ENCODE peak calls at places on chromosomes 12 and 14, in six cellular contexts. R is fibroblast of lung, Y is dorsolateral prefrontal cortex, X is heart left ventricle, G is pancreas, J is IMR-90. E is an unnamed sample. For H3K27me3, the result is how much of the 10 kb centered on the place peaks cover.

GRCh38 chr12:93879476-93880376 is 202.6 kb downstream of the CRADD start:
- DNase-seq in R (peak), Y (no peak), X (no peak), G (no peak), J (peak), E (no peak)

GRCh38 chr12:59085680-59086079 is 165.4 kb upstream of the LRIG3 start:
- DNase-seq in R (peak), Y (no peak), X (no peak), G (no peak), J (no peak), E (no peak)

GRCh38 chr12:99978152-99978551 is 6.6 kb downstream of the ANKS1B start:
- DNase-seq in R (no peak), Y (no peak), X (no peak), G (no peak), J (no peak), E (no peak)

GRCh38 chr14:55366271-55366670 is 45.4 kb downstream of the ATG14 start:
- DNase-seq in R (peak), Y (no peak), X (no peak), G (no peak), J (peak), E (no peak)

GRCh38 chr12:1367731-1368285 is 226.6 kb downstream of the FBXL14 start:
- DNase-seq in R (peak), Y (no peak), X (no peak), G (no peak), J (no peak), E (no peak)

GRCh38 chr12:34599530-34600513 is 577.5 kb downstream of the ALG10 start:
- DNase-seq in R (no peak), Y (no peak), X (no peak), G (no peak), J (no peak), E (peak)

GRCh38 chr14:50397461-50398196 is 948 bp upstream of the CDKL1 start:
- DNase-seq in R (no peak), Y (peak), X (peak), G (peak), J (no peak), E (no peak)

GRCh38 chr12:11812558-11813421 is 163.3 kb downstream of the ETV6 start:
- DNase-seq in R (peak), Y (peak), X (peak), G (no peak), J (peak), E (no peak)

GRCh38 chr14:23481362-23481970 is 12.0 kb downstream of the NGDN start:
- DNase-seq in R (peak), Y (no peak), X (no peak), G (no peak), J (peak), E (no peak)

GRCh38 chr12:13135336-13136178 is 32.1 kb upstream of the GSG1 start:
- DNase-seq in R (peak), Y (peak), X (no peak), G (peak), J (peak), E (no peak)

GRCh38 chr12:52120951-52121847 is 41.7 kb downstream of the SMIM41 start:
- DNase-seq in R (peak), Y (peak), X (no peak), G (no peak), J (peak), E (no peak)

GRCh38 chr12:117582135-117582784 is 220.8 kb upstream of the NOS1 start:
- DNase-seq in R (no peak), Y (no peak), X (no peak), G (no peak), J (no peak), E (no peak)

DNA sequence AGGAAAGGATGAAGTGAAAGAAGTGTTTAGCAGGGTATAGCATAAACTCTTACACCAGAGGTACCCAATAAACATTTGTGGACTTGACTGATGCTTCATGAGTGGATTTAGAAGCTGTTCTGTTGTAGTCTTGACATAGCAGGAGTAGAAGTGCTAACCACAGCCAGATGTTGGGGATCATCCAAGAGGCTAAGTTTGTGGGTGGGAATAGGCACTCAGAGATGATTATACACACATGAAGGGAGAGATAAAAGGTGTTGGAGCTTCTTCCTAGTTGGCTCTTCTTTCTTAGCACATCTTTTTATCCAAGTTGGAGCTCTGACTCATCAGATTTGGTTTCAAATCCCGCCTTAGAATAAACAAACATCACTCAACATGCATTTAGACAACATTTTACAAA is 166.7 kb upstream of the E2F7 start:
- DNase-seq in R (peak), Y (no peak), X (no peak), G (no peak), J (peak), E (no peak)
- H3K27ac ChIP-seq in R (peak), Y (no peak), X (no peak), G (no peak), J (no peak), E (no peak)

DNA sequence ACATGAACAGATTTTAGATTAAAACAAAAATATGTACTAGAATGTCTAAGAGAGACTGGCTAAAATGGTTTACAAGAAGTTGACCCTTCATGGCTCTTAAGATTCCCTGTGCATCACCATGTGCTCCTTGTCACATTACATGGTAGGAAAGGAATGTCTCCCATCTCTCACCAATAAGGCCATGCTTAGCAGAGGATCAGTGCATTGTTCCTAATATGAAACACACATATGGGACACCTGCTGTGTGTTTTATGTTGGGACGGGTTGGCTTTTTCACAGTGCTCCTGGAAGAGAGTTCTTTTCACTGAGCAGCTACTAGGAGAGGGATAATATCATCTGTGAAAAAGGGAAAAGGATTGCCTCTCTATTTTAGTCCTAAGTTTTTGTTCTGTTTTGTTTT is 9.6 kb downstream of the PFKM start:
- DNase-seq in R (no peak), Y (no peak), X (no peak), G (no peak), J (peak), E (no peak)
- TF ChIP-seq CTCF in R (no peak), Y (no peak), X (no peak), G (no peak), J (no peak), E (no peak)

DNA sequence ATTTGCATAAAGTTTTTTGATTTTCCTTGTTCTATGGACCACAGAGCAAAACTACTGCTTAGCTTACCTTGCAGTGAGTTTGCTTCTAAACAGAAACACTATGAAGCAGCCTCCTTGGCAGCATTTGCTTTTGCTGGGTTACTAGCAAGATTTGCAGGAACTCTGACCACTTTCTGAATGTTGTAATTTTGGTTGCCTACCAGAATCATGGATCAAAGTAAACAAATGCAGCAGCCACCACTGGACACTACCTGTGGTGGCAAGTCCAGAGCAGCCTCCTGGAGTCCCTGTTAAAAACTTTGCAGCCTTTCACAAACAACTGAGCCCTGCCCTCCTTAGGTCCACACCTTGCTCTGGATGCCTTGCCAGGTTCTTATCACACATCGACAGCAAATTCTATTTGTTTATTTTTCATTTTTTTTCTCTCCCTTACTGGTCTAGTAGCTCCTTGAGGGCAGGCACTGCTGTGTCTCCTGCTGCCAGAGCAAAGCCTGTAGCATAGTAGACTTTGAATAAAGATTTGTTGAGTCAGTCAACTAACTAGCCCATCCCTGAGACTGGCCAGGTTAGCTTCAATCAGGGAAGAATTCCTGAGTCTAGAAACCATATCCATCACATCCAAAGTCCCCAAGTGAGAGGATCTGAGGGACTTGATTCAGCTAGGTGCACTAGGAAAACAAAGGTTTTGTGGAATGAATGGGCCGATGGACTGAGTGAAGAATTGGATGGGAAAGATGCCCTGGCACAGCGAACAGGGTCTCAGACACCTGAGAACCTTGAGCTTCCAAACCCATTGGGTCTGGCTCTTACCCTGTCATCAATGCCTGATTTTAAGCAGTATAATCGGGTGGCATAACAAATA is 5.7 kb downstream of the TTC6 start:
- DNase-seq in R (no peak), Y (no peak), X (no peak), G (no peak), J (no peak), E (no peak)
- H3K27me3 ChIP-seq in R (half or more), Y (half or more), X (half or more), G (under half), J (half or more), E (half or more)

GRCh38 chr12:89863968-89864367 is 155.3 kb upstream of the ATP2B1 start:
- DNase-seq in R (no peak), Y (no peak), X (no peak), G (no peak), J (no peak), E (no peak)
- H3K27ac ChIP-seq in R (no peak), Y (peak), X (peak), G (no peak), J (no peak), E (peak)